ENCODE peak calls at places on chromosomes 7 and 10, in six cellular contexts. One of them, this sample, is unnamed.

GRCh38 chr10:92740762-92741161 is 51.0 kb downstream of the HHEX start:
- DNase-seq in progenitor cell of endocrine pancreas: no peak
- DNase-seq in thoracic aorta: no peak
- DNase-seq in BE2C: no peak
- DNase-seq in kidney: no peak
- DNase-seq in GM20000: no peak
- DNase-seq in this sample: no peak

GRCh38 chr10:106078796-106079576 is 1085.5 kb downstream of the SORCS1 start:
- DNase-seq in progenitor cell of endocrine pancreas: no peak
- DNase-seq in thoracic aorta: no peak
- DNase-seq in BE2C: no peak
- DNase-seq in kidney: no peak
- DNase-seq in GM20000: no peak
- DNase-seq in this sample: no peak

GRCh38 chr10:32142646-32143045 is 86.4 kb upstream of the KIF5B start:
- DNase-seq in progenitor cell of endocrine pancreas: no peak
- DNase-seq in thoracic aorta: no peak
- DNase-seq in BE2C: no peak
- DNase-seq in kidney: no peak
- DNase-seq in GM20000: no peak
- DNase-seq in this sample: no peak

GRCh38 chr10:110706690-110707098 is 62.6 kb downstream of the RBM20 start:
- DNase-seq in progenitor cell of endocrine pancreas: no peak
- DNase-seq in thoracic aorta: no peak
- DNase-seq in BE2C: no peak
- DNase-seq in kidney: no peak
- DNase-seq in GM20000: no peak
- DNase-seq in this sample: no peak

GRCh38 chr7:104943502-104944343 is 70.3 kb upstream of the KMT2E start:
- DNase-seq in progenitor cell of endocrine pancreas: no peak
- DNase-seq in thoracic aorta: no peak
- DNase-seq in BE2C: peak
- DNase-seq in kidney: peak
- DNase-seq in GM20000: peak
- DNase-seq in this sample: peak

GRCh38 chr7:77903597-77903996 is 105.0 kb downstream of the PHTF2 start:
- DNase-seq in progenitor cell of endocrine pancreas: no peak
- DNase-seq in thoracic aorta: no peak
- DNase-seq in BE2C: peak
- DNase-seq in kidney: no peak
- DNase-seq in GM20000: peak
- DNase-seq in this sample: no peak

GRCh38 chr10:72588266-72588665 is 37.6 kb downstream of the MICU1 start:
- DNase-seq in progenitor cell of endocrine pancreas: no peak
- DNase-seq in thoracic aorta: no peak
- DNase-seq in BE2C: no peak
- DNase-seq in kidney: no peak
- DNase-seq in GM20000: no peak
- DNase-seq in this sample: no peak

GRCh38 chr10:118407026-118407425 is 64.9 kb upstream of the FAM204A start:
- DNase-seq in progenitor cell of endocrine pancreas: no peak
- DNase-seq in thoracic aorta: no peak
- DNase-seq in BE2C: no peak
- DNase-seq in kidney: no peak
- DNase-seq in GM20000: no peak
- DNase-seq in this sample: no peak

GRCh38 chr7:130887182-130888016 is 153.4 kb upstream of the KLF14 start:
- DNase-seq in progenitor cell of endocrine pancreas: no peak
- DNase-seq in thoracic aorta: no peak
- DNase-seq in BE2C: no peak
- DNase-seq in kidney: no peak
- DNase-seq in GM20000: no peak
- DNase-seq in this sample: no peak

GRCh38 chr10:3853016-3853415 is 68.0 kb upstream of the KLF6 start:
- DNase-seq in progenitor cell of endocrine pancreas: no peak
- DNase-seq in thoracic aorta: no peak
- DNase-seq in BE2C: no peak
- DNase-seq in kidney: no peak
- DNase-seq in GM20000: no peak
- DNase-seq in this sample: no peak

GRCh38 chr10:51462076-51462779 is 237.2 kb downstream of the CSTF2T start:
- DNase-seq in progenitor cell of endocrine pancreas: no peak
- DNase-seq in thoracic aorta: no peak
- DNase-seq in BE2C: no peak
- DNase-seq in kidney: no peak
- DNase-seq in GM20000: no peak
- DNase-seq in this sample: no peak

GRCh38 chr10:132487241-132488135 is 50.1 kb upstream of the INPP5A start:
- DNase-seq in progenitor cell of endocrine pancreas: no peak
- DNase-seq in thoracic aorta: no peak
- DNase-seq in BE2C: no peak
- DNase-seq in kidney: peak
- DNase-seq in GM20000: no peak
- DNase-seq in this sample: no peak

GRCh38 chr7:3272691-3273141 is 28.3 kb upstream of the SDK1 start:
- DNase-seq in progenitor cell of endocrine pancreas: no peak
- DNase-seq in thoracic aorta: no peak
- DNase-seq in BE2C: no peak
- DNase-seq in kidney: no peak
- DNase-seq in GM20000: no peak
- DNase-seq in this sample: no peak

GRCh38 chr10:103564799-103565365 is 71.4 kb downstream of the NEURL1 start:
- DNase-seq in progenitor cell of endocrine pancreas: no peak
- DNase-seq in thoracic aorta: no peak
- DNase-seq in BE2C: peak
- DNase-seq in kidney: no peak
- DNase-seq in GM20000: peak
- DNase-seq in this sample: no peak
- TF ChIP-seq CTCF in progenitor cell of endocrine pancreas: peak
- TF ChIP-seq CTCF in thoracic aorta: peak
- TF ChIP-seq CTCF in BE2C: peak
- TF ChIP-seq CTCF in kidney: peak
- TF ChIP-seq CTCF in GM20000: peak
- TF ChIP-seq CTCF in this sample: peak

DNA sequence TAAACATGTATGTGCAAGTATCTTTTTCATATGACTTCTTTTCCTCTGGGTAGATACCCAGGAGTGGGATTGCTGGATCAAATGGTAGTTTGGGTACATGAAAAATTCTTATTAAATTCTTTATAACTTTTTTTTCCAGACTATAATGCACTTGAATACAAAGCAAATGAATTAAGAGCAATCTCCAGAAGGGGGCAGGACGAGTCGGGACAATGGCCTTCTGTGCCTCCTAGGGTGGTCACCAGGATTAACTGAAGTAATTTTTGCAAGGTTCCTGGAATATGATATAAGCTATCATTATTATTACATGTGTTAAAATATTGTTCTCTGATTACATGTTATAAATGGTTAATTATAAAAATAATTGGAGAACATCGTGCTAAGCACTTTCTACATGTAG is 127.2 kb downstream of the PPP1R17 start:
- DNase-seq in progenitor cell of endocrine pancreas: no peak
- DNase-seq in thoracic aorta: no peak
- DNase-seq in BE2C: no peak
- DNase-seq in kidney: no peak
- DNase-seq in GM20000: no peak
- DNase-seq in this sample: no peak
- TF ChIP-seq CTCF in progenitor cell of endocrine pancreas: peak
- TF ChIP-seq CTCF in thoracic aorta: no peak
- TF ChIP-seq CTCF in BE2C: no peak
- TF ChIP-seq CTCF in kidney: no peak
- TF ChIP-seq CTCF in GM20000: no peak
- TF ChIP-seq CTCF in this sample: no peak

GRCh38 chr7:87499494-87499893 is 24.0 kb upstream of the ABCB4 start:
- DNase-seq in progenitor cell of endocrine pancreas: no peak
- DNase-seq in thoracic aorta: no peak
- DNase-seq in BE2C: no peak
- DNase-seq in kidney: no peak
- DNase-seq in GM20000: no peak
- DNase-seq in this sample: no peak
- TF ChIP-seq CTCF in progenitor cell of endocrine pancreas: no peak
- TF ChIP-seq CTCF in thoracic aorta: no peak
- TF ChIP-seq CTCF in BE2C: no peak
- TF ChIP-seq CTCF in kidney: no peak
- TF ChIP-seq CTCF in GM20000: no peak
- TF ChIP-seq CTCF in this sample: no peak

GRCh38 chr10:37976091-37976879 is at the start of gene ZNF25:
- DNase-seq in progenitor cell of endocrine pancreas: peak
- DNase-seq in thoracic aorta: peak
- DNase-seq in BE2C: peak
- DNase-seq in kidney: peak
- DNase-seq in GM20000: peak
- DNase-seq in this sample: peak
- TF ChIP-seq CTCF in progenitor cell of endocrine pancreas: peak
- TF ChIP-seq CTCF in thoracic aorta: peak
- TF ChIP-seq CTCF in BE2C: peak
- TF ChIP-seq CTCF in kidney: peak
- TF ChIP-seq CTCF in GM20000: peak
- TF ChIP-seq CTCF in this sample: peak

This sample was measured in CD14-positive monocyte.